ENCODE peak calls at places on chromosome 13, in eight cellular contexts. One of them, this sample, is unnamed.

GRCh38 chr13:103130681-103131210 is 64.5 kb upstream of the SLC10A2 start:
- DNase-seq in breast epithelium: no peak
- DNase-seq in kidney: no peak
- DNase-seq in GM23338: no peak
- DNase-seq in psoas muscle: no peak
- DNase-seq in AG04450: no peak
- DNase-seq in ascending aorta: no peak
- DNase-seq in cardiac muscle cell: no peak
- DNase-seq in this sample: no peak

GRCh38 chr13:51764184-51765141 is 39.5 kb downstream of the DHRS12 start:
- DNase-seq in breast epithelium: peak; percentile 54
- DNase-seq in kidney: peak; percentile 83
- DNase-seq in GM23338: no peak
- DNase-seq in psoas muscle: peak; percentile 84
- DNase-seq in AG04450: peak; percentile 77
- DNase-seq in ascending aorta: peak; percentile 80
- DNase-seq in cardiac muscle cell: peak; percentile 54
- DNase-seq in this sample: peak; percentile 89

GRCh38 chr13:30647824-30648521 is 30.3 kb downstream of the USPL1 start:
- DNase-seq in breast epithelium: no peak
- DNase-seq in kidney: no peak
- DNase-seq in GM23338: no peak
- DNase-seq in psoas muscle: no peak
- DNase-seq in AG04450: no peak
- DNase-seq in ascending aorta: no peak
- DNase-seq in cardiac muscle cell: no peak
- DNase-seq in this sample: no peak

GRCh38 chr13:86510792-86511191 is 711.6 kb upstream of the SLITRK6 start:
- DNase-seq in breast epithelium: no peak
- DNase-seq in kidney: no peak
- DNase-seq in GM23338: no peak
- DNase-seq in psoas muscle: no peak
- DNase-seq in AG04450: no peak
- DNase-seq in ascending aorta: no peak
- DNase-seq in cardiac muscle cell: no peak
- DNase-seq in this sample: no peak

GRCh38 chr13:27261376-27261775 is 9.3 kb upstream of the RASL11A start:
- DNase-seq in breast epithelium: no peak
- DNase-seq in kidney: no peak
- DNase-seq in GM23338: no peak
- DNase-seq in psoas muscle: no peak
- DNase-seq in AG04450: no peak
- DNase-seq in ascending aorta: no peak
- DNase-seq in cardiac muscle cell: no peak
- DNase-seq in this sample: no peak

GRCh38 chr13:98476106-98476505 is 100.8 kb downstream of the STK24 start:
- DNase-seq in breast epithelium: no peak
- DNase-seq in kidney: peak; percentile 13
- DNase-seq in GM23338: peak; percentile 80
- DNase-seq in psoas muscle: no peak
- DNase-seq in AG04450: no peak
- DNase-seq in ascending aorta: no peak
- DNase-seq in cardiac muscle cell: peak; percentile 23
- DNase-seq in this sample: no peak

GRCh38 chr13:65453982-65454381 is 1776.2 kb downstream of the PCDH9 start:
- DNase-seq in breast epithelium: no peak
- DNase-seq in kidney: no peak
- DNase-seq in GM23338: no peak
- DNase-seq in psoas muscle: no peak
- DNase-seq in AG04450: no peak
- DNase-seq in ascending aorta: no peak
- DNase-seq in cardiac muscle cell: no peak
- DNase-seq in this sample: no peak

GRCh38 chr13:33676700-33677048 is 141.3 kb upstream of the RFC3 start:
- DNase-seq in breast epithelium: peak; percentile 69
- DNase-seq in kidney: no peak
- DNase-seq in GM23338: peak; percentile 4
- DNase-seq in psoas muscle: peak; percentile 53
- DNase-seq in AG04450: peak; percentile 1
- DNase-seq in ascending aorta: peak; percentile 69
- DNase-seq in cardiac muscle cell: peak; percentile 76
- DNase-seq in this sample: no peak

GRCh38 chr13:35916186-35916585 is 215.0 kb downstream of the DCLK1 start:
- DNase-seq in breast epithelium: no peak
- DNase-seq in kidney: no peak
- DNase-seq in GM23338: no peak
- DNase-seq in psoas muscle: no peak
- DNase-seq in AG04450: no peak
- DNase-seq in ascending aorta: no peak
- DNase-seq in cardiac muscle cell: no peak
- DNase-seq in this sample: no peak

GRCh38 chr13:49627831-49628652 is at the start of gene ARL11:
- DNase-seq in breast epithelium: peak; percentile 33
- DNase-seq in kidney: no peak
- DNase-seq in GM23338: peak; percentile 90
- DNase-seq in psoas muscle: peak; percentile 75
- DNase-seq in AG04450: no peak
- DNase-seq in ascending aorta: peak; percentile 72
- DNase-seq in cardiac muscle cell: no peak
- DNase-seq in this sample: no peak

GRCh38 chr13:91946498-91947070 is 548.2 kb downstream of the GPC5 start:
- DNase-seq in breast epithelium: no peak
- DNase-seq in kidney: no peak
- DNase-seq in GM23338: peak; percentile 78
- DNase-seq in psoas muscle: no peak
- DNase-seq in AG04450: no peak
- DNase-seq in ascending aorta: no peak
- DNase-seq in cardiac muscle cell: peak; percentile 49
- DNase-seq in this sample: no peak

GRCh38 chr13:44429311-44429710 is 55.7 kb downstream of the SERP2 start:
- DNase-seq in breast epithelium: no peak
- DNase-seq in kidney: no peak
- DNase-seq in GM23338: no peak
- DNase-seq in psoas muscle: no peak
- DNase-seq in AG04450: no peak
- DNase-seq in ascending aorta: no peak
- DNase-seq in cardiac muscle cell: no peak
- DNase-seq in this sample: no peak

GRCh38 chr13:75170321-75170720 is 311.6 kb downstream of the TBC1D4 start:
- DNase-seq in breast epithelium: no peak
- DNase-seq in kidney: no peak
- DNase-seq in GM23338: no peak
- DNase-seq in psoas muscle: no peak
- DNase-seq in AG04450: no peak
- DNase-seq in ascending aorta: no peak
- DNase-seq in cardiac muscle cell: no peak
- DNase-seq in this sample: no peak

GRCh38 chr13:94703271-94703670 is 9.1 kb downstream of the SOX21 start:
- DNase-seq in breast epithelium: no peak
- DNase-seq in kidney: no peak
- DNase-seq in GM23338: peak; percentile 43
- DNase-seq in psoas muscle: no peak
- DNase-seq in AG04450: no peak
- DNase-seq in ascending aorta: no peak
- DNase-seq in cardiac muscle cell: no peak
- DNase-seq in this sample: no peak

GRCh38 chr13:26561636-26562537 is 4.4 kb downstream of the WASF3 start:
- DNase-seq in breast epithelium: no peak
- DNase-seq in kidney: no peak
- DNase-seq in GM23338: peak; percentile 23
- DNase-seq in psoas muscle: no peak
- DNase-seq in AG04450: peak; percentile 20
- DNase-seq in ascending aorta: no peak
- DNase-seq in cardiac muscle cell: peak; percentile 70
- DNase-seq in this sample: no peak

GRCh38 chr13:101053694-101054093 is 362.6 kb downstream of the NALCN start:
- DNase-seq in breast epithelium: no peak
- DNase-seq in kidney: no peak
- DNase-seq in GM23338: no peak
- DNase-seq in psoas muscle: no peak
- DNase-seq in AG04450: no peak
- DNase-seq in ascending aorta: no peak
- DNase-seq in cardiac muscle cell: no peak
- DNase-seq in this sample: no peak

GRCh38 chr13:97506511-97506910 is 72.5 kb downstream of the RAP2A start:
- DNase-seq in breast epithelium: no peak
- DNase-seq in kidney: peak; percentile 71
- DNase-seq in GM23338: no peak
- DNase-seq in psoas muscle: no peak
- DNase-seq in AG04450: peak; percentile 61
- DNase-seq in ascending aorta: no peak
- DNase-seq in cardiac muscle cell: peak; percentile 90
- DNase-seq in this sample: no peak

GRCh38 chr13:36919833-36920611 is at the start of gene SMAD9:
- DNase-seq in breast epithelium: peak; percentile 30
- DNase-seq in kidney: peak; percentile 88
- DNase-seq in GM23338: peak; percentile 78
- DNase-seq in psoas muscle: peak; percentile 86
- DNase-seq in AG04450: no peak
- DNase-seq in ascending aorta: peak; percentile 86
- DNase-seq in cardiac muscle cell: peak; percentile 82
- DNase-seq in this sample: no peak

GRCh38 chr13:29707876-29708543 is 112.5 kb upstream of the SLC7A1 start:
- DNase-seq in breast epithelium: no peak
- DNase-seq in kidney: no peak
- DNase-seq in GM23338: peak; percentile 90
- DNase-seq in psoas muscle: no peak
- DNase-seq in AG04450: peak; percentile 2
- DNase-seq in ascending aorta: no peak
- DNase-seq in cardiac muscle cell: peak; percentile 65
- DNase-seq in this sample: peak; percentile 57

GRCh38 chr13:38951525-38952313 is 38.9 kb downstream of the STOML3 start:
- DNase-seq in breast epithelium: no peak
- DNase-seq in kidney: no peak
- DNase-seq in GM23338: no peak
- DNase-seq in psoas muscle: no peak
- DNase-seq in AG04450: no peak
- DNase-seq in ascending aorta: no peak
- DNase-seq in cardiac muscle cell: peak; percentile 81
- DNase-seq in this sample: no peak

GRCh38 chr13:95956589-95957148 is 96.5 kb downstream of the UGGT2 start:
- DNase-seq in breast epithelium: no peak
- DNase-seq in kidney: no peak
- DNase-seq in GM23338: no peak
- DNase-seq in psoas muscle: no peak
- DNase-seq in AG04450: no peak
- DNase-seq in ascending aorta: no peak
- DNase-seq in cardiac muscle cell: peak; percentile 22
- DNase-seq in this sample: no peak

DNA sequence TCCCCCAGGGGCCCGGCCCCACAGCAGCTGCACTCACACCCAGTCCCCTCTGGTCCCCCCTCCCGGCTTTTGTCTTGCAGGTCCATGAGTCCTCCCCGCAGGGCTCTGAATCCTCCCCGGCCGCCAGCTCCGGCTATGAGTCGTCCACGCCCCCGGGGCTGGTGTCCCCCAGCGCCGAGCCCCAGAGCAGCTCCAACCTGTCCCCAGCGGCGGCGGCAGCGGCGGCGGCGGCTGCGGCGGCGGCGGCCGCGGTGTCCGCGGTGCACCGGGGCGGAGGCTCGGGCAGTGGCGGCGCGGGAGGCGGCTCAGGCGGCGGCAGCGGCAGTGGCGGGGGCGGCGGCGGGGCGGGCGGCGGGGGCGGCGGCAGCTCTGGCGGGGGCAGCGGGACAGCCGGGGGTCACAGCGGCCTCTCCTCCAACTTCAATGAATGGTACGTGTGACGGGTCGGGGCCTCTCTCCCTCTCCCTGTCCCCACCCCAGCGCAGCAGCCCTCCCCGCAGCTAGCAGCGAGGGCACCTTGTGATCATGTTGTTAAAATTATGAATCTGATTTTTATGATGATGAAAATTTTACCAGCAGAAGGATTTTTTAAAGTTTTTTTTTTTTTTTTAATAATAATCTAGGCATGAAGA is 3.8 kb downstream of the ZIC2 start:
- DNase-seq in breast epithelium: no peak
- DNase-seq in kidney: no peak
- DNase-seq in GM23338: peak; percentile 81
- DNase-seq in psoas muscle: no peak
- DNase-seq in AG04450: no peak
- DNase-seq in ascending aorta: no peak
- DNase-seq in cardiac muscle cell: no peak
- DNase-seq in this sample: no peak
- H3K27ac ChIP-seq in breast epithelium: no peak overlapping the region
- H3K27ac ChIP-seq in kidney: no peak overlapping the region
- H3K27ac ChIP-seq in GM23338: no peak overlapping the region
- H3K27ac ChIP-seq in psoas muscle: no peak overlapping the region
- H3K27ac ChIP-seq in AG04450: no peak overlapping the region
- H3K27ac ChIP-seq in ascending aorta: no peak overlapping the region
- H3K27ac ChIP-seq in cardiac muscle cell: no peak overlapping the region
- H3K27ac ChIP-seq in this sample: no peak overlapping the region

GRCh38 chr13:41007359-41008118 is 11.6 kb downstream of the ELF1 start:
- DNase-seq in breast epithelium: no peak
- DNase-seq in kidney: no peak
- DNase-seq in GM23338: peak; percentile 39
- DNase-seq in psoas muscle: no peak
- DNase-seq in AG04450: no peak
- DNase-seq in ascending aorta: no peak
- DNase-seq in cardiac muscle cell: no peak
- DNase-seq in this sample: no peak
- H3K4me3 ChIP-seq in breast epithelium: no peak overlapping the region
- H3K4me3 ChIP-seq in kidney: no peak overlapping the region
- H3K4me3 ChIP-seq in GM23338: no peak overlapping the region
- H3K4me3 ChIP-seq in psoas muscle: no peak overlapping the region
- H3K4me3 ChIP-seq in AG04450: no peak overlapping the region
- H3K4me3 ChIP-seq in ascending aorta: no peak overlapping the region
- H3K4me3 ChIP-seq in cardiac muscle cell: no peak overlapping the region
- H3K4me3 ChIP-seq in this sample: no peak overlapping the region

GRCh38 chr13:41384749-41385503 is 72.4 kb upstream of the RGCC start:
- DNase-seq in breast epithelium: no peak
- DNase-seq in kidney: no peak
- DNase-seq in GM23338: peak; percentile 41
- DNase-seq in psoas muscle: no peak
- DNase-seq in AG04450: no peak
- DNase-seq in ascending aorta: no peak
- DNase-seq in cardiac muscle cell: peak; percentile 31
- DNase-seq in this sample: no peak
- TF ChIP-seq CTCF in breast epithelium: peak; percentile 14
- TF ChIP-seq CTCF in kidney: no peak
- TF ChIP-seq CTCF in GM23338: peak; percentile 63
- TF ChIP-seq CTCF in psoas muscle: no peak
- TF ChIP-seq CTCF in AG04450: peak; percentile 63
- TF ChIP-seq CTCF in ascending aorta: peak; percentile 16
- TF ChIP-seq CTCF in cardiac muscle cell: peak; percentile 49
- TF ChIP-seq CTCF in this sample: no peak

DNA sequence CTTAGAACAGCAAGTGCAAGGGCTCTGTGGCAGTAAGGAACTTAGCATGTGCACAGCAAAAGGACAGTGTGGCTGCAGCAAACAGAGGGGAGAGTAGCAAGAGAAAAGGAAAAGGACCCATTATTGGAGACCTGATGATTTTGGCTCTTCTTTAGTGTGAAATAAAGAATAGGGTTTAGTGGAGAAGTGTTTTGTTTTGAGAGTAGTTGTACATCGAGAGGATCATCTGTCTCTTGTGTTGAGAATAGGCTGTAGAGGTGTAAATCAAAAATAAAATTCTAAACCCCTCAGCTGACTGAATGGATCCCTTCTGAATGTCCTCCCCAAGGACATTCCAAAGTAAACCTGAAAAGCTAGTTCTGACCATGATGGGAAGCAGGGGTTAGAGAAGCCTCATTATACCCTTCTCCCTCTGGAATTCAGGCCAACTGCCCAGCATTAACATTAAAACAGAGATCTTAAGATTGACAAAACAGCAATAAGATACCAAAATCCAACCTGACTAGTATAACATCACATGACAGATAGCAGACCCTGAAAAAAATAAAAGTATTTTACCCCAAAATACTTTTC is 73.6 kb upstream of the OBI1 start:
- DNase-seq in breast epithelium: no peak
- DNase-seq in kidney: no peak
- DNase-seq in GM23338: peak; percentile 63
- DNase-seq in psoas muscle: no peak
- DNase-seq in AG04450: no peak
- DNase-seq in ascending aorta: no peak
- DNase-seq in cardiac muscle cell: no peak
- DNase-seq in this sample: no peak
- H3K27ac ChIP-seq in breast epithelium: no peak overlapping the region
- H3K27ac ChIP-seq in kidney: no peak overlapping the region
- H3K27ac ChIP-seq in GM23338: no peak overlapping the region
- H3K27ac ChIP-seq in psoas muscle: no peak overlapping the region
- H3K27ac ChIP-seq in AG04450: no peak overlapping the region
- H3K27ac ChIP-seq in ascending aorta: no peak overlapping the region
- H3K27ac ChIP-seq in cardiac muscle cell: no peak overlapping the region
- H3K27ac ChIP-seq in this sample: no peak overlapping the region